ENCODE peak calls at places on chromosomes 7 and 10, in seven cellular contexts. One of them, this sample, is unnamed.

GRCh38 chr10:33067481-33067880 is 109.5 kb upstream of the ITGB1 start:
- DNase-seq in AG04450: no peak
- DNase-seq in cardiac fibroblast: peak; percentile 65
- DNase-seq in Peyer's patch: no peak
- DNase-seq in neural progenitor cell: no peak
- DNase-seq in CD8-positive, alpha-beta T cell: no peak
- DNase-seq in thyroid gland: no peak
- DNase-seq in this sample: peak; percentile 70

GRCh38 chr10:30980951-30981616 is 50.6 kb downstream of the ZNF438 start:
- DNase-seq in cardiac fibroblast: peak; percentile 94
- DNase-seq in neural progenitor cell: no peak
- DNase-seq in Peyer's patch: no peak
- DNase-seq in thyroid gland: peak; percentile 87
- DNase-seq in AG04450: no peak
- DNase-seq in CD8-positive, alpha-beta T cell: no peak
- DNase-seq in this sample: peak; percentile 76

GRCh38 chr7:55154096-55154495 is 135.3 kb downstream of the EGFR start:
- DNase-seq in thyroid gland: no peak
- DNase-seq in CD8-positive, alpha-beta T cell: no peak
- DNase-seq in cardiac fibroblast: no peak
- DNase-seq in neural progenitor cell: no peak
- DNase-seq in AG04450: no peak
- DNase-seq in Peyer's patch: no peak
- DNase-seq in this sample: no peak

GRCh38 chr10:1255166-1255565 is 199.0 kb downstream of the WDR37 start:
- DNase-seq in cardiac fibroblast: no peak
- DNase-seq in thyroid gland: no peak
- DNase-seq in AG04450: no peak
- DNase-seq in CD8-positive, alpha-beta T cell: no peak
- DNase-seq in neural progenitor cell: no peak
- DNase-seq in Peyer's patch: no peak
- DNase-seq in this sample: no peak

GRCh38 chr10:72886596-72887522 is 6.7 kb upstream of the OIT3 start:
- DNase-seq in Peyer's patch: no peak
- DNase-seq in neural progenitor cell: peak; percentile 52
- DNase-seq in cardiac fibroblast: peak; percentile 26
- DNase-seq in thyroid gland: no peak
- DNase-seq in AG04450: no peak
- DNase-seq in CD8-positive, alpha-beta T cell: no peak
- DNase-seq in this sample: no peak

GRCh38 chr10:74934100-74934812 is 107.9 kb downstream of the KAT6B start:
- DNase-seq in AG04450: no peak
- DNase-seq in cardiac fibroblast: no peak
- DNase-seq in Peyer's patch: no peak
- DNase-seq in neural progenitor cell: no peak
- DNase-seq in thyroid gland: no peak
- DNase-seq in CD8-positive, alpha-beta T cell: no peak
- DNase-seq in this sample: no peak

GRCh38 chr10:95506056-95506737 is 55.0 kb downstream of the SORBS1 start:
- DNase-seq in cardiac fibroblast: no peak
- DNase-seq in CD8-positive, alpha-beta T cell: no peak
- DNase-seq in AG04450: no peak
- DNase-seq in thyroid gland: no peak
- DNase-seq in neural progenitor cell: no peak
- DNase-seq in Peyer's patch: no peak
- DNase-seq in this sample: no peak

GRCh38 chr7:107230334-107230733 is 61.5 kb downstream of the HBP1 start:
- DNase-seq in Peyer's patch: no peak
- DNase-seq in CD8-positive, alpha-beta T cell: no peak
- DNase-seq in cardiac fibroblast: no peak
- DNase-seq in neural progenitor cell: no peak
- DNase-seq in thyroid gland: no peak
- DNase-seq in AG04450: no peak
- DNase-seq in this sample: no peak

GRCh38 chr10:113221756-113222168 is 271.7 kb downstream of the TCF7L2 start:
- DNase-seq in cardiac fibroblast: no peak
- DNase-seq in thyroid gland: no peak
- DNase-seq in CD8-positive, alpha-beta T cell: no peak
- DNase-seq in AG04450: no peak
- DNase-seq in neural progenitor cell: no peak
- DNase-seq in Peyer's patch: no peak
- DNase-seq in this sample: peak; percentile 43

GRCh38 chr7:47332681-47333080 is 249.2 kb downstream of the TNS3 start:
- DNase-seq in cardiac fibroblast: no peak
- DNase-seq in thyroid gland: no peak
- DNase-seq in neural progenitor cell: no peak
- DNase-seq in CD8-positive, alpha-beta T cell: no peak
- DNase-seq in AG04450: no peak
- DNase-seq in Peyer's patch: no peak
- DNase-seq in this sample: no peak

GRCh38 chr10:125001313-125002043 is 59.6 kb downstream of the ZRANB1 start:
- DNase-seq in thyroid gland: no peak
- DNase-seq in cardiac fibroblast: no peak
- DNase-seq in AG04450: no peak
- DNase-seq in CD8-positive, alpha-beta T cell: peak; percentile 42
- DNase-seq in neural progenitor cell: no peak
- DNase-seq in Peyer's patch: no peak
- DNase-seq in this sample: no peak

GRCh38 chr10:43913676-43914235 is 265.1 kb upstream of the ZNF32 start:
- DNase-seq in CD8-positive, alpha-beta T cell: no peak
- DNase-seq in Peyer's patch: no peak
- DNase-seq in AG04450: no peak
- DNase-seq in neural progenitor cell: no peak
- DNase-seq in cardiac fibroblast: no peak
- DNase-seq in thyroid gland: no peak
- DNase-seq in this sample: no peak

GRCh38 chr7:79091011-79091410 is 362.5 kb downstream of the MAGI2 start:
- DNase-seq in CD8-positive, alpha-beta T cell: no peak
- DNase-seq in thyroid gland: no peak
- DNase-seq in Peyer's patch: no peak
- DNase-seq in neural progenitor cell: no peak
- DNase-seq in cardiac fibroblast: no peak
- DNase-seq in AG04450: no peak
- DNase-seq in this sample: no peak

GRCh38 chr7:122310119-122311021 is 5.8 kb upstream of the FEZF1 start:
- DNase-seq in thyroid gland: peak; percentile 19
- DNase-seq in AG04450: no peak
- DNase-seq in neural progenitor cell: peak; percentile 91
- DNase-seq in cardiac fibroblast: peak; percentile 29
- DNase-seq in Peyer's patch: no peak
- DNase-seq in CD8-positive, alpha-beta T cell: no peak
- DNase-seq in this sample: peak; percentile 5

GRCh38 chr10:49602380-49603023 is 7.6 kb upstream of the SLC18A3 start:
- DNase-seq in thyroid gland: no peak
- DNase-seq in neural progenitor cell: no peak
- DNase-seq in CD8-positive, alpha-beta T cell: no peak
- DNase-seq in Peyer's patch: peak; percentile 7
- DNase-seq in AG04450: no peak
- DNase-seq in cardiac fibroblast: no peak
- DNase-seq in this sample: no peak

GRCh38 chr7:30984359-30985107 is 20.8 kb downstream of the GHRHR start:
- DNase-seq in CD8-positive, alpha-beta T cell: no peak
- DNase-seq in cardiac fibroblast: peak; percentile 64
- DNase-seq in thyroid gland: no peak
- DNase-seq in Peyer's patch: peak; percentile 35
- DNase-seq in AG04450: no peak
- DNase-seq in neural progenitor cell: peak; percentile 52
- DNase-seq in this sample: peak; percentile 56

GRCh38 chr10:130859427-130859826 is 452.1 kb downstream of the TCERG1L start:
- DNase-seq in Peyer's patch: no peak
- DNase-seq in CD8-positive, alpha-beta T cell: no peak
- DNase-seq in AG04450: no peak
- DNase-seq in cardiac fibroblast: no peak
- DNase-seq in neural progenitor cell: no peak
- DNase-seq in thyroid gland: no peak
- DNase-seq in this sample: no peak

GRCh38 chr10:130848855-130849254 is 462.7 kb downstream of the TCERG1L start:
- DNase-seq in cardiac fibroblast: no peak
- DNase-seq in AG04450: no peak
- DNase-seq in thyroid gland: no peak
- DNase-seq in Peyer's patch: no peak
- DNase-seq in neural progenitor cell: no peak
- DNase-seq in CD8-positive, alpha-beta T cell: no peak
- DNase-seq in this sample: no peak

GRCh38 chr10:130857631-130858295 is 453.8 kb downstream of the TCERG1L start:
- DNase-seq in Peyer's patch: no peak
- DNase-seq in CD8-positive, alpha-beta T cell: no peak
- DNase-seq in neural progenitor cell: no peak
- DNase-seq in cardiac fibroblast: no peak
- DNase-seq in thyroid gland: no peak
- DNase-seq in AG04450: no peak
- DNase-seq in this sample: no peak

GRCh38 chr10:130858626-130859025 is 452.9 kb downstream of the TCERG1L start:
- DNase-seq in Peyer's patch: no peak
- DNase-seq in thyroid gland: no peak
- DNase-seq in AG04450: no peak
- DNase-seq in CD8-positive, alpha-beta T cell: no peak
- DNase-seq in cardiac fibroblast: no peak
- DNase-seq in neural progenitor cell: no peak
- DNase-seq in this sample: no peak

DNA sequence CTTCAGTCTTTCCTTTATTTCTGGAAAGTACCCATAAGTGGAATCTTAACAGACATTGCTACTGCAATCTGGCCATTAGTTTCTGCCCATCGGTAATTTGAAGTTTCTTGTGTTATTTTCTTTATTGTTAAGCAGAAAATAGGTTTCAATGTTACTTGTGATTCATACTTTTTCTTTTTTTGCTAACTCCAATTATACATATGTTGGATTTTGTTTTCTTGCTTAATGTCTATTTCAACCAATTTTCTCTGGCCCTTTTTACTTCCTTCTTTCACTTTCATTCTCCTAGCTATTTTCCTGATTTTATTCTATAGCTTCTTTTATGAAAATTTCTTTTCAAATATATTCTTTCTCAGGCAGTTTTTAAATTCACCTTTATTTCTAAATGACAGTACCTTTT is 457.4 kb downstream of the TCERG1L start:
- DNase-seq in Peyer's patch: no peak
- DNase-seq in cardiac fibroblast: no peak
- DNase-seq in neural progenitor cell: no peak
- DNase-seq in thyroid gland: no peak
- DNase-seq in CD8-positive, alpha-beta T cell: no peak
- DNase-seq in AG04450: no peak
- DNase-seq in this sample: no peak
- TF ChIP-seq CTCF in Peyer's patch: no peak
- TF ChIP-seq CTCF in cardiac fibroblast: no peak
- TF ChIP-seq CTCF in neural progenitor cell: no peak
- TF ChIP-seq CTCF in thyroid gland: no peak
- TF ChIP-seq CTCF in CD8-positive, alpha-beta T cell: no peak
- TF ChIP-seq CTCF in AG04450: no peak
- TF ChIP-seq CTCF in this sample: no peak

GRCh38 chr7:36736827-36737211 is 12.5 kb upstream of the AOAH start:
- DNase-seq in AG04450: no peak
- DNase-seq in Peyer's patch: no peak
- DNase-seq in cardiac fibroblast: no peak
- DNase-seq in neural progenitor cell: no peak
- DNase-seq in thyroid gland: no peak
- DNase-seq in CD8-positive, alpha-beta T cell: peak; percentile 59
- DNase-seq in this sample: no peak
- H3K4me3 ChIP-seq in AG04450: no peak overlapping the region
- H3K4me3 ChIP-seq in Peyer's patch: no peak overlapping the region
- H3K4me3 ChIP-seq in cardiac fibroblast: no peak overlapping the region
- H3K4me3 ChIP-seq in neural progenitor cell: no peak overlapping the region
- H3K4me3 ChIP-seq in thyroid gland: no peak overlapping the region
- H3K4me3 ChIP-seq in CD8-positive, alpha-beta T cell: peak overlapping the region; percentile 36
- H3K4me3 ChIP-seq in this sample: no peak overlapping the region

GRCh38 chr10:129953541-129954031 is 10.5 kb downstream of the EBF3 start:
- DNase-seq in AG04450: no peak
- DNase-seq in neural progenitor cell: no peak
- DNase-seq in cardiac fibroblast: peak; percentile 58
- DNase-seq in Peyer's patch: no peak
- DNase-seq in thyroid gland: no peak
- DNase-seq in CD8-positive, alpha-beta T cell: no peak
- DNase-seq in this sample: peak; percentile 94

GRCh38 chr10:129954916-129955315 is 9.2 kb downstream of the EBF3 start:
- DNase-seq in CD8-positive, alpha-beta T cell: no peak
- DNase-seq in Peyer's patch: no peak
- DNase-seq in thyroid gland: no peak
- DNase-seq in cardiac fibroblast: peak; percentile 20
- DNase-seq in neural progenitor cell: no peak
- DNase-seq in AG04450: no peak
- DNase-seq in this sample: no peak

GRCh38 chr10:129956902-129957673 is 7.0 kb downstream of the EBF3 start:
- DNase-seq in AG04450: no peak
- DNase-seq in cardiac fibroblast: peak; percentile 22
- DNase-seq in neural progenitor cell: peak; percentile 48
- DNase-seq in Peyer's patch: no peak
- DNase-seq in CD8-positive, alpha-beta T cell: no peak
- DNase-seq in thyroid gland: no peak
- DNase-seq in this sample: no peak

GRCh38 chr10:129956285-129956649 is 7.8 kb downstream of the EBF3 start:
- DNase-seq in thyroid gland: no peak
- DNase-seq in neural progenitor cell: peak; percentile 65
- DNase-seq in AG04450: no peak
- DNase-seq in CD8-positive, alpha-beta T cell: no peak
- DNase-seq in cardiac fibroblast: peak; percentile 20
- DNase-seq in Peyer's patch: no peak
- DNase-seq in this sample: no peak

DNA sequence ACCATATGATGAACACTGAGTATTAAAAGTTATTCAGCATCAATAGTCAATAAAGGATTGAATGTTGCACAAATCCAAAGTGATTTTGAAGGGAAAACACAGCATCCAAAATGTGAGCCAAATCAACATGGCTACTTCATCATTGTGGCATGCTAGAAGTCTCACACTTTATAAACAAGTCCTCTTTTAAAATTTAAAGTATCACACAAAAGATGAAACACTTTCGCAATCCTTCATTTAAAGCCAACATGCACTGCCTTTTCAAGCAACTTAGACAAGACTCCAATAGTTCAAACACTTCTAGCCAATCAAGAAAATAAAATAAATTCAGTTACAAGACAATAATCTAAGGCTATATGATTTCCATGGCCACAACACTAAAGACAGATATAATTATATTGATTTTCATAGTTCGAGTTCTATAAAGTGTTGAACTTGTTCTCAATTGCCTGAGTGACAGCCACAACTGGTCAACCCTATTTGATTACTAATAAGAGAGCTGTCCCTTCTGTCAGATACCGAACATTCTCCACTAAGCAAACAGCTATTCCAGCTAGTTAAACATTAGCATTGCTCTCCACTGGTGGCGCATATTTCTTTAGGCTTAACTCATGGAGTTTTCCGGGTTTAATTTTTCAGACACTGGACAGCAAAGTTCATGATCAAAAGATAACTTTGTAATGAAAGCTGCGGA is 8.3 kb downstream of the EBF3 start:
- DNase-seq in thyroid gland: no peak
- DNase-seq in AG04450: no peak
- DNase-seq in cardiac fibroblast: peak; percentile 53
- DNase-seq in CD8-positive, alpha-beta T cell: no peak
- DNase-seq in neural progenitor cell: peak; percentile 32
- DNase-seq in Peyer's patch: no peak
- DNase-seq in this sample: peak; percentile 50
- TF ChIP-seq CTCF in thyroid gland: no peak
- TF ChIP-seq CTCF in AG04450: no peak
- TF ChIP-seq CTCF in cardiac fibroblast: peak; percentile 14
- TF ChIP-seq CTCF in CD8-positive, alpha-beta T cell: no peak
- TF ChIP-seq CTCF in neural progenitor cell: no peak
- TF ChIP-seq CTCF in Peyer's patch: no peak
- TF ChIP-seq CTCF in this sample: no peak

GRCh38 chr7:100654908-100655831 is 1.1 kb downstream of the ACTL6B start:
- DNase-seq in cardiac fibroblast: no peak
- DNase-seq in neural progenitor cell: no peak
- DNase-seq in AG04450: no peak
- DNase-seq in CD8-positive, alpha-beta T cell: no peak
- DNase-seq in Peyer's patch: no peak
- DNase-seq in thyroid gland: no peak
- DNase-seq in this sample: no peak

GRCh38 chr7:100655908-100656674 is at the start of gene ACTL6B:
- DNase-seq in cardiac fibroblast: peak; percentile 41
- DNase-seq in thyroid gland: peak; percentile 31
- DNase-seq in neural progenitor cell: peak; percentile 95
- DNase-seq in AG04450: no peak
- DNase-seq in CD8-positive, alpha-beta T cell: peak; percentile 55
- DNase-seq in Peyer's patch: peak; percentile 62
- DNase-seq in this sample: no peak
- H3K4me3 ChIP-seq in cardiac fibroblast: no peak within 1 kb of the TSS
- H3K4me3 ChIP-seq in thyroid gland: no peak within 1 kb of the TSS
- H3K4me3 ChIP-seq in neural progenitor cell: no peak within 1 kb of the TSS
- H3K4me3 ChIP-seq in AG04450: no peak within 1 kb of the TSS
- H3K4me3 ChIP-seq in CD8-positive, alpha-beta T cell: no peak within 1 kb of the TSS
- H3K4me3 ChIP-seq in Peyer's patch: no peak within 1 kb of the TSS
- H3K4me3 ChIP-seq in this sample: no peak within 1 kb of the TSS